ENCODE peak calls at places on chromosomes 16 and 17, in seven cellular contexts. H is CD4-positive, alpha-beta T cell; U is D721Med; Y is GM23248; F is pancreas; Q is CD4-positive, alpha-beta memory T cell; K is activated naive CD4-positive, alpha-beta T cell treated with anti-CD3 and anti-CD28 coated beads for 36 hours. N is an unnamed sample.
A peak's percentile ranks its signal among the peaks of the same experiment; 100 is the strongest.

GRCh38 chr17:65173284-65173793 is 36.2 kb downstream of the RGS9 start:
- DNase-seq in H (peak; percentile 53), U (no peak), Y (peak; percentile 32), F (no peak), Q (peak; percentile 79), K (peak; percentile 85), N (no peak)

GRCh38 chr16:84973226-84973625 is 38.1 kb downstream of the ZDHHC7 start:
- DNase-seq in H (no peak), U (no peak), Y (peak; percentile 41), F (no peak), Q (no peak), K (no peak), N (no peak)

GRCh38 chr16:83727751-83728352 is 79.9 kb upstream of the HSBP1 start:
- DNase-seq in H (no peak), U (no peak), Y (no peak), F (no peak), Q (no peak), K (no peak), N (no peak)

GRCh38 chr16:89191033-89191900 is 9.1 kb downstream of the SLC22A31 start:
- DNase-seq in H (no peak), U (no peak), Y (no peak), F (peak; percentile 82), Q (no peak), K (peak; percentile 4), N (no peak)

GRCh38 chr16:75614247-75614897 is 8.7 kb downstream of the ADAT1 start:
- DNase-seq in H (no peak), U (no peak), Y (peak; percentile 65), F (no peak), Q (no peak), K (no peak), N (no peak)

GRCh38 chr17:80220709-80221215 is 535 bp downstream of the SLC26A11 start:
- DNase-seq in H (peak; percentile 27), U (peak; percentile 53), Y (peak; percentile 55), F (peak; percentile 63), Q (peak; percentile 9), K (no peak), N (peak; percentile 69)

GRCh38 chr17:79006001-79006400 is 3.6 kb downstream of the CANT1 start:
- DNase-seq in H (no peak), U (no peak), Y (no peak), F (peak; percentile 37), Q (no peak), K (no peak), N (no peak)

GRCh38 chr17:56020369-56020768 is 132.9 kb upstream of the ANKFN1 start:
- DNase-seq in H (no peak), U (no peak), Y (no peak), F (no peak), Q (no peak), K (peak; percentile 37), N (no peak)

GRCh38 chr16:85191341-85191965 is 79.2 kb upstream of the CIBAR2 start:
- DNase-seq in H (no peak), U (no peak), Y (no peak), F (peak; percentile 49), Q (no peak), K (no peak), N (no peak)

GRCh38 chr17:78271419-78272160 is 40.2 kb downstream of the TMEM235 start:
- DNase-seq in H (no peak), U (no peak), Y (no peak), F (peak; percentile 53), Q (no peak), K (no peak), N (no peak)

GRCh38 chr17:8849311-8850041 is 18.0 kb downstream of the PIK3R6 start:
- DNase-seq in H (no peak), U (no peak), Y (no peak), F (no peak), Q (no peak), K (no peak), N (no peak)

GRCh38 chr17:1180434-1180742 is 607 bp upstream of the ABR start:
- DNase-seq in H (no peak), U (no peak), Y (no peak), F (peak; percentile 74), Q (no peak), K (no peak), N (no peak)

GRCh38 chr17:79431175-79431574 is 179.7 kb downstream of the RBFOX3 start:
- DNase-seq in H (no peak), U (no peak), Y (no peak), F (no peak), Q (no peak), K (no peak), N (no peak)

GRCh38 chr16:75483222-75483621 is 12.0 kb downstream of the CHST6 start:
- DNase-seq in H (no peak), U (no peak), Y (no peak), F (no peak), Q (no peak), K (no peak), N (no peak)

GRCh38 chr16:22970191-22970845 is 156.4 kb downstream of the HS3ST2 start:
- DNase-seq in H (no peak), U (no peak), Y (no peak), F (no peak), Q (no peak), K (no peak), N (no peak)

GRCh38 chr16:12449795-12450194 is 353.9 kb downstream of the CPPED1 start:
- DNase-seq in H (no peak), U (no peak), Y (peak; percentile 32), F (no peak), Q (no peak), K (peak; percentile 65), N (no peak)

GRCh38 chr17:70661342-70662222 is 492.2 kb downstream of the KCNJ2 start:
- DNase-seq in H (no peak), U (no peak), Y (peak; percentile 46), F (no peak), Q (no peak), K (no peak), N (no peak)

GRCh38 chr17:80851277-80851925 is 140.2 kb upstream of the CHMP6 start:
- DNase-seq in H (no peak), U (no peak), Y (no peak), F (no peak), Q (no peak), K (no peak), N (no peak)

GRCh38 chr17:82962163-82962720 is 117.2 kb upstream of the METRNL start:
- DNase-seq in H (no peak), U (no peak), Y (peak; percentile 74), F (peak; percentile 55), Q (no peak), K (no peak), N (peak; percentile 60)

GRCh38 chr16:84677017-84677803 is 22.6 kb upstream of the USP10 start:
- DNase-seq in H (no peak), U (no peak), Y (peak; percentile 16), F (no peak), Q (no peak), K (no peak), N (no peak)

GRCh38 chr17:34301986-34302385 is 16.4 kb downstream of the CCL11 start:
- DNase-seq in H (no peak), U (no peak), Y (peak; percentile 61), F (no peak), Q (no peak), K (no peak), N (no peak)

GRCh38 chr17:44088254-44088653 is 17.7 kb downstream of the G6PC3 start:
- DNase-seq in H (no peak), U (no peak), Y (no peak), F (no peak), Q (no peak), K (no peak), N (no peak)

GRCh38 chr17:40062347-40063033 is at the start of gene THRA:
- DNase-seq in H (peak; percentile 77), U (no peak), Y (peak; percentile 86), F (peak; percentile 23), Q (peak; percentile 71), K (peak; percentile 69), N (peak; percentile 88)

GRCh38 chr17:57531648-57532486 is 213.2 kb downstream of the CCDC182 start:
- DNase-seq in H (no peak), U (no peak), Y (no peak), F (no peak), Q (no peak), K (no peak), N (no peak)

GRCh38 chr17:17514993-17515920 is 19.1 kb upstream of the RASD1 start:
- DNase-seq in H (no peak), U (no peak), Y (no peak), F (peak; percentile 57), Q (no peak), K (no peak), N (no peak)

GRCh38 chr17:34382586-34383224 is 19.7 kb upstream of the CCL1 start:
- DNase-seq in H (no peak), U (no peak), Y (no peak), F (no peak), Q (no peak), K (peak; percentile 64), N (no peak)

GRCh38 chr16:50602531-50603205 is 54.5 kb downstream of the NKD1 start:
- DNase-seq in H (peak; percentile 62), U (no peak), Y (no peak), F (peak; percentile 30), Q (peak; percentile 58), K (peak; percentile 49), N (no peak)

GRCh38 chr17:14299261-14300093 is 1.4 kb upstream of the HS3ST3B1 start:
- DNase-seq in H (peak; percentile 24), U (no peak), Y (peak; percentile 85), F (peak; percentile 78), Q (peak; percentile 34), K (peak; percentile 49), N (peak; percentile 54)

GRCh38 chr16:8127096-8127495 is 463.2 kb downstream of the TMEM114 start:
- DNase-seq in H (no peak), U (no peak), Y (no peak), F (no peak), Q (no peak), K (no peak), N (no peak)

GRCh38 chr16:15949210-15950166 is at the start of gene ABCC1:
- DNase-seq in H (peak; percentile 63), U (peak; percentile 69), Y (peak; percentile 81), F (peak; percentile 66), Q (peak; percentile 49), K (peak; percentile 46), N (peak; percentile 87)

GRCh38 chr16:85781685-85782370 is 17.5 kb downstream of the EMC8 start:
- DNase-seq in H (no peak), U (no peak), Y (peak; percentile 65), F (peak; percentile 92), Q (no peak), K (no peak), N (peak; percentile 85)

GRCh38 chr16:49858200-49859129 is 2.6 kb upstream of the ZNF423 start:
- DNase-seq in H (peak; percentile 21), U (no peak), Y (peak; percentile 51), F (peak; percentile 89), Q (peak; percentile 12), K (peak; percentile 55), N (peak; percentile 48)

GRCh38 chr17:27479838-27480237 is 23.6 kb downstream of the KSR1 start:
- DNase-seq in H (no peak), U (no peak), Y (no peak), F (no peak), Q (no peak), K (no peak), N (no peak)

GRCh38 chr16:66493490-66494401 is 56.2 kb downstream of the TK2 start:
- DNase-seq in H (no peak), U (no peak), Y (no peak), F (no peak), Q (no peak), K (no peak), N (no peak)

GRCh38 chr16:14179116-14179515 is 108.0 kb downstream of the MRTFB start:
- DNase-seq in H (no peak), U (no peak), Y (peak; percentile 31), F (no peak), Q (no peak), K (no peak), N (no peak)

GRCh38 chr16:28274676-28275075 is 17.6 kb upstream of the SBK1 start:
- DNase-seq in H (no peak), U (no peak), Y (no peak), F (no peak), Q (no peak), K (no peak), N (no peak)

GRCh38 chr17:75574404-75575093 is 13.1 kb upstream of the MYO15B start:
- DNase-seq in H (no peak), U (no peak), Y (no peak), F (no peak), Q (no peak), K (no peak), N (no peak)

GRCh38 chr16:87101903-87102302 is 215.3 kb downstream of the C16orf95 start:
- DNase-seq in H (no peak), U (no peak), Y (peak; percentile 61), F (no peak), Q (no peak), K (no peak), N (peak; percentile 26)

N was measured in AG08396.